ENCODE peak calls at places on chromosomes 16 and 17, in six cellular contexts. One of them, this sample, is unnamed. For H3K4me1, the result is how much of the 10 kb centered on the place peaks cover.

GRCh38 chr17:47280072-47280811 is 26.6 kb downstream of the ITGB3 start:
- DNase-seq in sigmoid colon: no peak
- DNase-seq in gastrocnemius medialis: no peak
- DNase-seq in body of pancreas: no peak
- DNase-seq in A549: no peak
- DNase-seq in stomach: no peak
- DNase-seq in this sample: no peak

GRCh38 chr17:20092973-20093626 is 83.9 kb downstream of the SPECC1 start:
- DNase-seq in sigmoid colon: no peak
- DNase-seq in gastrocnemius medialis: no peak
- DNase-seq in body of pancreas: no peak
- DNase-seq in A549: no peak
- DNase-seq in stomach: no peak
- DNase-seq in this sample: no peak

GRCh38 chr17:75516619-75517276 is 420 bp downstream of the TSEN54 start:
- DNase-seq in sigmoid colon: no peak
- DNase-seq in gastrocnemius medialis: no peak
- DNase-seq in body of pancreas: peak
- DNase-seq in A549: peak
- DNase-seq in stomach: no peak
- DNase-seq in this sample: peak

GRCh38 chr17:42459983-42460300 is 1.3 kb downstream of the ATP6V0A1 start:
- DNase-seq in sigmoid colon: no peak
- DNase-seq in gastrocnemius medialis: no peak
- DNase-seq in body of pancreas: no peak
- DNase-seq in A549: no peak
- DNase-seq in stomach: no peak
- DNase-seq in this sample: no peak

GRCh38 chr17:37530420-37530819 is 40.7 kb downstream of the DUSP14 start:
- DNase-seq in sigmoid colon: no peak
- DNase-seq in gastrocnemius medialis: no peak
- DNase-seq in body of pancreas: no peak
- DNase-seq in A549: no peak
- DNase-seq in stomach: no peak
- DNase-seq in this sample: no peak

GRCh38 chr16:22685162-22685830 is 128.7 kb upstream of the HS3ST2 start:
- DNase-seq in sigmoid colon: peak
- DNase-seq in gastrocnemius medialis: peak
- DNase-seq in body of pancreas: peak
- DNase-seq in A549: no peak
- DNase-seq in stomach: no peak
- DNase-seq in this sample: no peak

GRCh38 chr16:1871974-1872635 is at the start of gene MEIOB:
- DNase-seq in sigmoid colon: no peak
- DNase-seq in gastrocnemius medialis: no peak
- DNase-seq in body of pancreas: peak
- DNase-seq in A549: peak
- DNase-seq in stomach: no peak
- DNase-seq in this sample: peak

GRCh38 chr17:55730808-55731207 is 8.1 kb upstream of the TMEM100 start:
- DNase-seq in sigmoid colon: peak
- DNase-seq in gastrocnemius medialis: no peak
- DNase-seq in body of pancreas: no peak
- DNase-seq in A549: no peak
- DNase-seq in stomach: no peak
- DNase-seq in this sample: no peak

GRCh38 chr17:82332669-82333278 is 792 bp downstream of the SECTM1 start:
- DNase-seq in sigmoid colon: peak
- DNase-seq in gastrocnemius medialis: no peak
- DNase-seq in body of pancreas: peak
- DNase-seq in A549: peak
- DNase-seq in stomach: peak
- DNase-seq in this sample: peak

GRCh38 chr16:67329901-67330300 is 3.3 kb downstream of the LRRC36 start:
- DNase-seq in sigmoid colon: no peak
- DNase-seq in gastrocnemius medialis: no peak
- DNase-seq in body of pancreas: no peak
- DNase-seq in A549: no peak
- DNase-seq in stomach: no peak
- DNase-seq in this sample: no peak

GRCh38 chr16:63461248-63461841 is 1425.1 kb upstream of the CDH8 start:
- DNase-seq in sigmoid colon: no peak
- DNase-seq in gastrocnemius medialis: no peak
- DNase-seq in body of pancreas: no peak
- DNase-seq in A549: no peak
- DNase-seq in stomach: no peak
- DNase-seq in this sample: no peak

GRCh38 chr17:45314761-45315549 is 1.9 kb downstream of the MAP3K14 start:
- DNase-seq in sigmoid colon: no peak
- DNase-seq in gastrocnemius medialis: no peak
- DNase-seq in body of pancreas: no peak
- DNase-seq in A549: peak
- DNase-seq in stomach: no peak
- DNase-seq in this sample: no peak
- H3K4me3 ChIP-seq in sigmoid colon: peak
- H3K4me3 ChIP-seq in gastrocnemius medialis: peak
- H3K4me3 ChIP-seq in body of pancreas: no peak
- H3K4me3 ChIP-seq in A549: peak
- H3K4me3 ChIP-seq in stomach: peak
- H3K4me3 ChIP-seq in this sample: peak

GRCh38 chr16:84085774-84086173 is 31.0 kb downstream of the MBTPS1 start:
- DNase-seq in sigmoid colon: no peak
- DNase-seq in gastrocnemius medialis: no peak
- DNase-seq in body of pancreas: no peak
- DNase-seq in A549: no peak
- DNase-seq in stomach: no peak
- DNase-seq in this sample: no peak

GRCh38 chr16:84086996-84087395 is 29.7 kb downstream of the MBTPS1 start:
- DNase-seq in sigmoid colon: no peak
- DNase-seq in gastrocnemius medialis: no peak
- DNase-seq in body of pancreas: no peak
- DNase-seq in A549: no peak
- DNase-seq in stomach: no peak
- DNase-seq in this sample: no peak

GRCh38 chr16:84085271-84085667 is 31.5 kb downstream of the MBTPS1 start:
- DNase-seq in sigmoid colon: no peak
- DNase-seq in gastrocnemius medialis: no peak
- DNase-seq in body of pancreas: no peak
- DNase-seq in A549: no peak
- DNase-seq in stomach: no peak
- DNase-seq in this sample: no peak

GRCh38 chr16:84087461-84088151 is 29.1 kb downstream of the MBTPS1 start:
- DNase-seq in sigmoid colon: no peak
- DNase-seq in gastrocnemius medialis: no peak
- DNase-seq in body of pancreas: no peak
- DNase-seq in A549: no peak
- DNase-seq in stomach: no peak
- DNase-seq in this sample: no peak

GRCh38 chr16:84086357-84086756 is 30.4 kb downstream of the MBTPS1 start:
- DNase-seq in sigmoid colon: no peak
- DNase-seq in gastrocnemius medialis: no peak
- DNase-seq in body of pancreas: no peak
- DNase-seq in A549: no peak
- DNase-seq in stomach: no peak
- DNase-seq in this sample: no peak
- H3K4me1 ChIP-seq in sigmoid colon: under half
- H3K4me1 ChIP-seq in gastrocnemius medialis: under half
- H3K4me1 ChIP-seq in body of pancreas: under half
- H3K4me1 ChIP-seq in A549: under half
- H3K4me1 ChIP-seq in stomach: under half
- H3K4me1 ChIP-seq in this sample: under half

GRCh38 chr16:3113765-3114479 is 1.5 kb downstream of the ZNF205 start:
- DNase-seq in sigmoid colon: no peak
- DNase-seq in gastrocnemius medialis: no peak
- DNase-seq in body of pancreas: no peak
- DNase-seq in A549: no peak
- DNase-seq in stomach: no peak
- DNase-seq in this sample: no peak
- H3K4me3 ChIP-seq in sigmoid colon: peak
- H3K4me3 ChIP-seq in gastrocnemius medialis: peak
- H3K4me3 ChIP-seq in body of pancreas: no peak
- H3K4me3 ChIP-seq in A549: peak
- H3K4me3 ChIP-seq in stomach: peak
- H3K4me3 ChIP-seq in this sample: no peak

DNA sequence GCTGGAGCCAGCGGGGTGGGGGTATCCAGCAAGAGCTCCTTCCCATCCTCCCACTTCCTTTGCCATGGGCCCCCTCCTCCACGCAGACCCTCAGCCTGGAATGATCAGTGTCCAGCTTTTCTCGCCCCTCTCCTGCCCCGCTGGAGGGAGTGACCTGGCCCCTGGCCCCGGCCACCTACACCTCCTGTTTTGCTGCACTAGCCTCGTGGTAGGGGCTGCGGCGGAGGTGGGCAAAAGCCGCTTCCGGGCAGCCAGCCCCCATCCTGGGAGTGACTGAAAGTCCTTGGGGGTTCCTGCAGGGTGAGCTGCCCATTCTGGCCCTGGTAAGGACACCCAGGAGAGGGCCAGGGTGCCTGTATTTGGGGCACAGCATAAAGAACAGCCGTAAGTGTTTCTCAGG is 295.7 kb downstream of the SEC14L1 start:
- DNase-seq in sigmoid colon: no peak
- DNase-seq in gastrocnemius medialis: no peak
- DNase-seq in body of pancreas: no peak
- DNase-seq in A549: no peak
- DNase-seq in stomach: no peak
- DNase-seq in this sample: no peak
- H3K4me1 ChIP-seq in sigmoid colon: half or more
- H3K4me1 ChIP-seq in gastrocnemius medialis: half or more
- H3K4me1 ChIP-seq in body of pancreas: under half
- H3K4me1 ChIP-seq in A549: under half
- H3K4me1 ChIP-seq in stomach: half or more
- H3K4me1 ChIP-seq in this sample: under half

GRCh38 chr17:9115446-9116265 is 94.3 kb downstream of the NTN1 start:
- DNase-seq in sigmoid colon: peak
- DNase-seq in gastrocnemius medialis: peak
- DNase-seq in body of pancreas: peak
- DNase-seq in A549: peak
- DNase-seq in stomach: peak
- DNase-seq in this sample: peak
- H3K4me3 ChIP-seq in sigmoid colon: peak
- H3K4me3 ChIP-seq in gastrocnemius medialis: peak
- H3K4me3 ChIP-seq in body of pancreas: no peak
- H3K4me3 ChIP-seq in A549: peak
- H3K4me3 ChIP-seq in stomach: peak
- H3K4me3 ChIP-seq in this sample: no peak

GRCh38 chr17:28948342-28948741 is 3.0 kb downstream of the PHF12 start:
- DNase-seq in sigmoid colon: no peak
- DNase-seq in gastrocnemius medialis: no peak
- DNase-seq in body of pancreas: no peak
- DNase-seq in A549: no peak
- DNase-seq in stomach: no peak
- DNase-seq in this sample: no peak

GRCh38 chr17:28950017-28950751 is 1.1 kb downstream of the PHF12 start:
- DNase-seq in sigmoid colon: peak
- DNase-seq in gastrocnemius medialis: peak
- DNase-seq in body of pancreas: peak
- DNase-seq in A549: peak
- DNase-seq in stomach: peak
- DNase-seq in this sample: peak

GRCh38 chr17:28948873-28949184 is 2.5 kb downstream of the PHF12 start:
- DNase-seq in sigmoid colon: no peak
- DNase-seq in gastrocnemius medialis: no peak
- DNase-seq in body of pancreas: no peak
- DNase-seq in A549: peak
- DNase-seq in stomach: no peak
- DNase-seq in this sample: no peak

GRCh38 chr17:28950752-28951427 is 428 bp downstream of the PHF12 start:
- DNase-seq in sigmoid colon: no peak
- DNase-seq in gastrocnemius medialis: no peak
- DNase-seq in body of pancreas: no peak
- DNase-seq in A549: no peak
- DNase-seq in stomach: no peak
- DNase-seq in this sample: no peak

DNA sequence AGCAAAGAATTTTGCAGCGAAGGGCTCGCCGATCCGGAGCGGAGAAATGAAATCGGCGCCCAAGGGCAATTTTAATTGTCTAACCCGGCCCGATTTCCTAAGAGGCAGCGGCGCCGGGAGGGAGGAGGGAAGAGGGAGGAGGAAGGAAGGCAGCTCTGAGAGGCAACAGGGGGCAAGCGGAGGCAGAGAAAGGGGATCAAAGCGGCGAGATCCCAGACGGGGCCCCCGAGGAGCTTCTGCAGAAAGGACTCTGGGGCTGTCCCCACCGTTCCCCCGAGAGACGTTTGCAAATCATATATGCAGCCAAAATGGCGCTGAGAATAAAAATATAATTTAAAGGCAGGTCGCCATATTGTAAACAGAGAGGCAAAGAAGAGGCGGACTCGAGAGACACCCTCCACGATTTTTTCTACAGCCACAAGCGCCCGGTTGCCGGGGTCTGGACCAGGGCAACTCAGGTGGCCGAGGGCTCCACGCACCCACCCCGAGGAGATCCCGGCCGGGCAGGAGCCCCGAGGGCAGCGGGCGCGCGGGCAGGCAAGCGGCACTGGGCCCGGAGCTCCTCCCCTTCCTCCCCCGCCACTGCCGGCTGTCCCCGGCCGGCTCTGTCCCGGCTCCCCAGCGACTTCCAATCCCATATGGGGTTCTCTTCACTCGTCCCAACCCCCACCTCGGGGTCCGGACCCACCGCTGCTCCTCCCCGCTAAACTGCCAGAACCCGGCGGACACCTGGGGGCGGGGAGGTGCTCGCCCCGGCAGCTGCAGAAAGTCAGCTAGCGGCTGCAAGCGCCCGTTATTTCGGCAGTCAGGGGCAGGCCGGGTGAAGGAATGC is 1.9 kb downstream of the PHF12 start:
- DNase-seq in sigmoid colon: peak
- DNase-seq in gastrocnemius medialis: peak
- DNase-seq in body of pancreas: peak
- DNase-seq in A549: peak
- DNase-seq in stomach: peak
- DNase-seq in this sample: peak
- H3K4me1 ChIP-seq in sigmoid colon: half or more
- H3K4me1 ChIP-seq in gastrocnemius medialis: half or more
- H3K4me1 ChIP-seq in body of pancreas: half or more
- H3K4me1 ChIP-seq in A549: under half
- H3K4me1 ChIP-seq in stomach: under half
- H3K4me1 ChIP-seq in this sample: under half

GRCh38 chr16:31141489-31142108 is 6.1 kb upstream of the PRSS8 start:
- DNase-seq in sigmoid colon: peak
- DNase-seq in gastrocnemius medialis: no peak
- DNase-seq in body of pancreas: peak
- DNase-seq in A549: no peak
- DNase-seq in stomach: no peak
- DNase-seq in this sample: peak
- H3K4me3 ChIP-seq in sigmoid colon: no peak
- H3K4me3 ChIP-seq in gastrocnemius medialis: peak
- H3K4me3 ChIP-seq in body of pancreas: no peak
- H3K4me3 ChIP-seq in A549: no peak
- H3K4me3 ChIP-seq in stomach: peak
- H3K4me3 ChIP-seq in this sample: no peak

This sample was measured in mucosa of descending colon.